ENCODE peak calls at places on chromosome 22, in seven cellular contexts. O is NCI-H1105; S is lower leg skin; H is psoas muscle; B is stimulated activated CD4-positive, alpha-beta T cell treated with anti-CD3 and anti-CD28 coated beads, Interleukin-12 subunit alpha, Interleukin-12 subunit beta, amount 100 ng/mL, for 4 hours; R is NCI-H510A treated with DMSO at 0.1 percent for 48 hours; E is activated CD4-positive, alpha-beta T cell treated with anti-CD3 and anti-CD28 coated beads, Interleukin-2, amount 50 U/mL, for 24 hours. J is an unnamed sample.

GRCh38 chr22:41578114-41578513 is 11.5 kb downstream of the PMM1 start:
- DNase-seq in H (no peak), S (no peak), B (no peak), O (no peak), R (no peak), E (no peak), J (no peak)

GRCh38 chr22:41641854-41642253 is 20.8 kb downstream of the XRCC6 start:
- DNase-seq in O (no peak), H (no peak), R (no peak), B (no peak), E (no peak), S (no peak), J (no peak)

GRCh38 chr22:30270841-30271240 is 4.2 kb upstream of the OSM start:
- DNase-seq in R (no peak), H (peak; percentile 66), S (peak; percentile 95), O (no peak), E (no peak), B (no peak), J (peak; percentile 72)

GRCh38 chr22:39175127-39176066 is 22.9 kb upstream of the CBX7 start:
- DNase-seq in R (no peak), H (no peak), B (no peak), E (no peak), O (no peak), S (peak; percentile 83), J (no peak)

GRCh38 chr22:44728761-44729261 is 23.6 kb upstream of the ARHGAP8 start:
- DNase-seq in S (no peak), B (no peak), O (no peak), E (no peak), H (peak; percentile 51), R (no peak), J (peak; percentile 86)

GRCh38 chr22:23219317-23219716 is 39.0 kb downstream of the BCR start:
- DNase-seq in H (no peak), O (no peak), E (no peak), S (no peak), R (no peak), B (no peak), J (peak; percentile 28)

GRCh38 chr22:22817468-22818201 is 70.0 kb upstream of the IGLL5 start:
- DNase-seq in R (no peak), O (no peak), H (no peak), E (no peak), S (no peak), B (no peak), J (no peak)

GRCh38 chr22:26848244-26848920 is 191.0 kb downstream of the MIAT start:
- DNase-seq in R (no peak), O (no peak), H (peak; percentile 15), S (peak; percentile 50), B (no peak), E (no peak), J (peak; percentile 41)

GRCh38 chr22:43014062-43014875 is 680 bp downstream of the PACSIN2 start:
- DNase-seq in E (no peak), B (peak; percentile 19), R (no peak), O (peak; percentile 11), H (peak; percentile 45), S (peak; percentile 90), J (peak; percentile 79)

GRCh38 chr22:37024339-37025157 is 5.0 kb downstream of the MPST start:
- DNase-seq in R (no peak), S (no peak), O (no peak), E (no peak), H (no peak), B (no peak), J (no peak)

GRCh38 chr22:35615156-35615555 is 2.0 kb downstream of the MB start:
- DNase-seq in B (no peak), O (no peak), H (peak; percentile 66), E (no peak), R (no peak), S (no peak), J (no peak)

GRCh38 chr22:46946383-46946965 is 184.0 kb downstream of the TBC1D22A start:
- DNase-seq in E (no peak), O (no peak), R (no peak), B (no peak), H (no peak), S (peak; percentile 76), J (no peak)

GRCh38 chr22:50114221-50114981 is 24.6 kb downstream of the MOV10L1 start:
- DNase-seq in S (peak; percentile 83), H (no peak), O (peak; percentile 16), R (peak; percentile 57), E (no peak), B (no peak), J (no peak)

GRCh38 chr22:40567106-40567505 is 69.4 kb downstream of the MRTFA start:
- DNase-seq in E (no peak), S (no peak), H (no peak), B (no peak), R (no peak), O (no peak), J (no peak)

GRCh38 chr22:34129691-34130486 is 209.6 kb upstream of the LARGE1 start:
- DNase-seq in B (no peak), H (no peak), S (no peak), O (no peak), R (no peak), E (no peak), J (no peak)

GRCh38 chr22:36457688-36458450 is 23.6 kb downstream of the TXN2 start:
- DNase-seq in R (no peak), B (no peak), H (peak; percentile 55), S (peak; percentile 88), O (no peak), E (no peak), J (peak; percentile 77)

GRCh38 chr22:27386186-27386585 is 415.4 kb downstream of the MN1 start:
- DNase-seq in R (no peak), B (no peak), H (no peak), O (no peak), E (no peak), S (no peak), J (no peak)

GRCh38 chr22:43901976-43902643 is 10.3 kb upstream of the PNPLA5 start:
- DNase-seq in E (no peak), B (no peak), S (no peak), O (no peak), H (no peak), R (no peak), J (no peak)

GRCh38 chr22:37435970-37436603 is 8.8 kb upstream of the ELFN2 start:
- DNase-seq in R (no peak), S (no peak), E (no peak), B (no peak), O (no peak), H (no peak), J (no peak)

GRCh38 chr22:47625531-47626427 is 863.3 kb downstream of the TBC1D22A start:
- DNase-seq in H (no peak), O (no peak), R (no peak), E (no peak), S (peak; percentile 78), B (no peak), J (no peak)

GRCh38 chr22:17781319-17782031 is 7.2 kb upstream of the BID start:
- DNase-seq in O (peak; percentile 25), R (peak; percentile 32), H (no peak), S (no peak), B (peak; percentile 58), E (peak; percentile 30), J (peak; percentile 56)

GRCh38 chr22:46590334-46590733 is 29.9 kb upstream of the GRAMD4 start:
- DNase-seq in R (no peak), S (no peak), H (no peak), E (no peak), B (no peak), O (no peak), J (no peak)

GRCh38 chr22:31160328-31160978 is 471 bp downstream of the RNF185 start:
- DNase-seq in B (peak; percentile 6), O (no peak), R (no peak), H (no peak), E (no peak), S (no peak), J (no peak)

GRCh38 chr22:39312410-39312809 is 7.0 kb downstream of the RPL3 start:
- DNase-seq in O (no peak), R (no peak), H (no peak), E (no peak), S (no peak), B (no peak), J (peak; percentile 30)

GRCh38 chr22:44037519-44038370 is 13.6 kb downstream of the PARVB start:
- DNase-seq in O (no peak), H (peak; percentile 50), R (no peak), E (no peak), S (no peak), B (no peak), J (no peak)

GRCh38 chr22:49203863-49204598 is 623.6 kb downstream of the BRD1 start:
- DNase-seq in H (no peak), R (no peak), E (no peak), B (no peak), O (no peak), S (peak; percentile 72), J (no peak)

GRCh38 chr22:44723801-44724200 is 21.8 kb downstream of the PRR5 start:
- DNase-seq in R (peak; percentile 30), H (no peak), O (no peak), E (no peak), B (no peak), S (no peak), J (no peak)